ENCODE peak calls at places on chromosomes 3 and 15, in eight cellular contexts. H, G, O, S, T, K, X and J are unnamed samples. For H3K4me1, the result is how much of the 10 kb centered on the place peaks cover.

GRCh38 chr3:99108508-99108907 is 207.0 kb upstream of the DCBLD2 start:
- DNase-seq in H (no peak), G (no peak), O (no peak), S (peak), T (no peak), K (no peak), X (peak), J (no peak)

GRCh38 chr3:44284949-44285348 is 43.3 kb downstream of the TOPAZ1 start:
- DNase-seq in H (no peak), G (no peak), O (no peak), S (no peak), T (no peak), K (no peak), X (no peak), J (no peak)

GRCh38 chr15:58064119-58065010 is 1.1 kb downstream of the ALDH1A2 start:
- DNase-seq in H (no peak), G (no peak), O (no peak), S (no peak), T (no peak), K (no peak), X (no peak), J (no peak)

GRCh38 chr3:23701711-23702110 is 104.0 kb upstream of the UBE2E1 start:
- DNase-seq in H (no peak), G (no peak), O (no peak), S (no peak), T (no peak), K (no peak), X (no peak), J (no peak)

GRCh38 chr3:173825731-173826130 is 428.2 kb downstream of the NLGN1 start:
- DNase-seq in H (no peak), G (no peak), O (no peak), S (no peak), T (no peak), K (no peak), X (no peak), J (no peak)

GRCh38 chr15:99098426-99098825 is 6.5 kb upstream of the SYNM start:
- DNase-seq in H (peak), G (no peak), O (no peak), S (no peak), T (peak), K (no peak), X (no peak), J (no peak)

GRCh38 chr15:78880828-78881227 is 8.1 kb downstream of the MORF4L1 start:
- DNase-seq in H (no peak), G (no peak), O (no peak), S (peak), T (no peak), K (no peak), X (no peak), J (no peak)

GRCh38 chr15:56602253-56602652 is 131.1 kb downstream of the ZNF280D start:
- DNase-seq in H (no peak), G (no peak), O (no peak), S (no peak), T (no peak), K (no peak), X (no peak), J (no peak)

GRCh38 chr3:14598143-14598569 is 53.4 kb upstream of the CCDC174 start:
- DNase-seq in H (no peak), G (peak), O (peak), S (peak), T (no peak), K (no peak), X (peak), J (no peak)

GRCh38 chr3:114213262-114213668 is 24.1 kb downstream of the ZNF80 start:
- DNase-seq in H (no peak), G (no peak), O (no peak), S (peak), T (no peak), K (no peak), X (no peak), J (no peak)

GRCh38 chr3:161551697-161552096 is 55.1 kb downstream of the OTOL1 start:
- DNase-seq in H (no peak), G (no peak), O (no peak), S (no peak), T (no peak), K (no peak), X (no peak), J (no peak)

GRCh38 chr15:90716317-90716975 is 700 bp upstream of the BLM start:
- DNase-seq in H (no peak), G (no peak), O (no peak), S (peak), T (no peak), K (no peak), X (peak), J (no peak)

GRCh38 chr3:37967252-37967881 is 23.2 kb upstream of the VILL start:
- DNase-seq in H (peak), G (peak), O (peak), S (peak), T (peak), K (peak), X (peak), J (peak)

GRCh38 chr3:8629151-8630021 is 15.2 kb downstream of the SSUH2 start:
- DNase-seq in H (no peak), G (no peak), O (no peak), S (peak), T (no peak), K (peak), X (peak), J (peak)

GRCh38 chr15:66100761-66101160 is 152.8 kb downstream of the MEGF11 start:
- DNase-seq in H (no peak), G (no peak), O (no peak), S (no peak), T (no peak), K (no peak), X (no peak), J (no peak)

GRCh38 chr15:35671197-35671596 is 125.2 kb upstream of the DPH6 start:
- DNase-seq in H (no peak), G (no peak), O (no peak), S (no peak), T (no peak), K (no peak), X (no peak), J (no peak)

GRCh38 chr3:775178-775885 is 317.5 kb upstream of the CNTN6 start:
- DNase-seq in H (no peak), G (no peak), O (no peak), S (no peak), T (no peak), K (no peak), X (no peak), J (no peak)

GRCh38 chr3:171514466-171514865 is 54.3 kb upstream of the TNIK start:
- DNase-seq in H (no peak), G (no peak), O (no peak), S (no peak), T (no peak), K (no peak), X (no peak), J (no peak)

GRCh38 chr3:166527325-166527724 is 690.1 kb upstream of the BCHE start:
- DNase-seq in H (no peak), G (no peak), O (no peak), S (no peak), T (no peak), K (no peak), X (no peak), J (no peak)

GRCh38 chr3:19124752-19125151 is 23.6 kb upstream of the KCNH8 start:
- DNase-seq in H (no peak), G (no peak), O (no peak), S (no peak), T (no peak), K (no peak), X (no peak), J (no peak)

GRCh38 chr3:193354423-193354822 is 24.1 kb downstream of the ATP13A5 start:
- DNase-seq in H (no peak), G (no peak), O (no peak), S (no peak), T (no peak), K (no peak), X (no peak), J (no peak)

GRCh38 chr15:52261026-52261425 is 34.6 kb downstream of the MYO5C start:
- DNase-seq in H (no peak), G (no peak), O (no peak), S (no peak), T (no peak), K (no peak), X (no peak), J (no peak)

GRCh38 chr3:197372076-197372661 is 73.8 kb upstream of the DLG1 start:
- DNase-seq in H (peak), G (no peak), O (no peak), S (peak), T (no peak), K (no peak), X (peak), J (no peak)

GRCh38 chr3:38725726-38726410 is 76.4 kb upstream of the SCN5A start:
- DNase-seq in H (no peak), G (no peak), O (no peak), S (peak), T (no peak), K (no peak), X (no peak), J (no peak)

GRCh38 chr3:126910231-126910630 is 72.7 kb upstream of the PLXNA1 start:
- DNase-seq in H (no peak), G (no peak), O (no peak), S (no peak), T (no peak), K (no peak), X (no peak), J (no peak)
- H3K4me1 ChIP-seq in H (under half), G (under half), O (under half), S (under half), T (under half), K (under half), X (under half), J (under half)

GRCh38 chr15:85404156-85404921 is 23.9 kb downstream of the AKAP13 start:
- DNase-seq in H (no peak), G (no peak), O (no peak), S (no peak), T (no peak), K (no peak), X (no peak), J (no peak)

GRCh38 chr15:85403745-85404144 is 23.3 kb downstream of the AKAP13 start:
- DNase-seq in H (no peak), G (no peak), O (no peak), S (peak), T (no peak), K (no peak), X (no peak), J (no peak)

GRCh38 chr15:85406916-85407315 is 26.5 kb downstream of the AKAP13 start:
- DNase-seq in H (no peak), G (no peak), O (no peak), S (peak), T (no peak), K (no peak), X (no peak), J (no peak)

GRCh38 chr15:85404922-85405293 is 24.5 kb downstream of the AKAP13 start:
- DNase-seq in H (no peak), G (no peak), O (peak), S (no peak), T (no peak), K (no peak), X (no peak), J (no peak)

GRCh38 chr15:85405467-85405866 is 25.1 kb downstream of the AKAP13 start:
- DNase-seq in H (no peak), G (no peak), O (no peak), S (no peak), T (no peak), K (no peak), X (no peak), J (no peak)
- H3K4me1 ChIP-seq in H (under half), G (under half), O (under half), S (under half), T (under half), K (half or more), X (half or more), J (half or more)

GRCh38 chr3:134367412-134367811 is 6.8 kb downstream of the AMOTL2 start:
- DNase-seq in H (no peak), G (no peak), O (no peak), S (no peak), T (no peak), K (no peak), X (no peak), J (no peak)

GRCh38 chr3:134365766-134366065 is 8.5 kb downstream of the AMOTL2 start:
- DNase-seq in H (no peak), G (peak), O (no peak), S (no peak), T (no peak), K (no peak), X (no peak), J (no peak)

GRCh38 chr3:134364936-134365765 is 9.1 kb downstream of the AMOTL2 start:
- DNase-seq in H (no peak), G (no peak), O (no peak), S (peak), T (no peak), K (no peak), X (no peak), J (no peak)

GRCh38 chr3:134366928-134367352 is 7.3 kb downstream of the AMOTL2 start:
- DNase-seq in H (no peak), G (peak), O (no peak), S (no peak), T (no peak), K (peak), X (no peak), J (no peak)

DNA sequence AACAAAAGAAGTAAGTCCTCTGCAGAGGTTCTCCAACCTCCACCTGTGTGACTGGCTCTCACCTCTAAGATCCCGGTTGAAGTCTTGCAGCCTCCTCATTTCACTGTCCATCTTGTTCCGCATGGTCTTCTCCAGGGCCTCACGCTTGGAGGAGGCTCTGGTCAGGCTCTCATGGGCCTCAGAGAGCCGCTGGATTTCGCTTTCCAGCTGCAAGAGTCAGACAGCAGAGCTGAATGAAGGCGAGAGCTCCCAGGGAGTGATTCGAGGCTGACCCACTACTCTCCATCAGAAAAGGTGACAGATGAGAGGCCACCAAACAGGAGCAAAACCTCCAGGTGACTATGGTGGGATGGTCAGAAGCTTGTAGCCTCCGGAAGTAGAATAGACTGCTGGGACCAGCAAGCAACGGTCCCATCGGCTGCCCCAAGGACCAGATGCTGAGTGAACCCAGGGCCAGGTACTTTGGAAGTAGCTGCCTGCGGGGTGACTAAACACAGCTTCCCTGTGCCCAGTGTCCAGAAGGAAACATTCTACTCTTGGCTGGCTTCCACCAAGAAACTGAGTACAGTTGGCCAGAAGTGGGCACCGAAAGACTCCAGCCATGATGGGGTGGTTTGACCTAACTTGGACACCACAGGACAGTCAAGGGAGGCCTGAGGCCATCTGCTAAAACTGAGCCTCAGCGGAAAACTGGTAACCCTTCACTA is 7.9 kb downstream of the AMOTL2 start:
- DNase-seq in H (no peak), G (peak), O (no peak), S (no peak), T (no peak), K (no peak), X (no peak), J (no peak)
- H3K4me1 ChIP-seq in H (under half), G (under half), O (under half), S (under half), T (under half), K (half or more), X (half or more), J (half or more)

DNA sequence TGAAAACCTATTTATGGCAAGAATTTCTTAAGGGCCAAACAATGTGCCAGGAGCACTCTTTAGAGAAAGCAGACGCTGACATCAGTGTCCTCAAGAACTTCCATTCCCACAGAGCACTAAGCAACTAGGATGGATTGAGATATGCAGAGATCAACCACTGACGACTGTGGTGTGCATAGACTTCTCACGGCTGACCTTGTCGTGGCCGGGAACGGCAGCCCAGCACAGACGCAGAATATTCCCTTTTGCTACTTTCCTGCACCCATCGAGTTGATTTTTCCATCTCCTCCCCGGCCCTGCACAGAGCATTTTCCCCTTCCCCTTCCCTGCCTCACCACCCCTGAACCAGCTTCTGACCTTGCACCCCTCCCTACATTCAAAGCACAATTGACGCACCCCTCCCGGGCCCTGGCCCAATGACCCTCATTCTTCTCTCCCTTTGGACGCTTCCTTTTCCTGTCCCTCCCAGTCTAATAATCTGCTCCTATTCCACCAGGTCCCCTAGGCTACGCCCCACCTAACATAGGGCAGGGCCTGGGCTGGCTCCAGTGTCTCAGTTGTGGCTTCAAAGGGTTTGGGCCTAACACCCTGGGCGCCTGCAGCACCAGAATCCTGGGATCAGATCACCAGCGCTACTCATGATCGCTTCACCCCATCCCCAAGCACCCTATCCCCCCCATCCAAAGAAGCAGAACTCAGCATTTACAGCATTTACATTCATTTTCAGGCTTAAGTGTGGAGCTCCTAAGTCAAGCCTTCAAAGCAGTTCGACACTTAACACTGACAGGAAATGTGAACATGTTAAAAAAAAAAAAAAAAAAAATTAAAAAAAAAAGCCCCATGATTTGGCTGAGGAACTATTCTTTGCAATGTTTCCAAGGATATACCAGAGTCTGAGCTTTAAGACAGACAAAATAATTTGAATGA is 151.2 kb downstream of the FOXP1 start:
- DNase-seq in H (no peak), G (no peak), O (no peak), S (no peak), T (no peak), K (no peak), X (no peak), J (no peak)
- H3K4me1 ChIP-seq in H (under half), G (under half), O (under half), S (under half), T (under half), K (under half), X (under half), J (under half)

GRCh38 chr3:43024183-43024865 is 45.2 kb downstream of the GASK1A start:
- DNase-seq in H (no peak), G (no peak), O (no peak), S (no peak), T (no peak), K (no peak), X (no peak), J (no peak)

GRCh38 chr3:43023766-43024165 is 44.7 kb downstream of the GASK1A start:
- DNase-seq in H (no peak), G (no peak), O (no peak), S (no peak), T (no peak), K (no peak), X (no peak), J (no peak)

GRCh38 chr3:43022111-43022510 is 43.0 kb downstream of the GASK1A start:
- DNase-seq in H (no peak), G (no peak), O (no peak), S (no peak), T (no peak), K (no peak), X (no peak), J (no peak)

GRCh38 chr3:43023066-43023465 is 44.0 kb downstream of the GASK1A start:
- DNase-seq in H (no peak), G (no peak), O (no peak), S (no peak), T (no peak), K (no peak), X (no peak), J (no peak)

DNA sequence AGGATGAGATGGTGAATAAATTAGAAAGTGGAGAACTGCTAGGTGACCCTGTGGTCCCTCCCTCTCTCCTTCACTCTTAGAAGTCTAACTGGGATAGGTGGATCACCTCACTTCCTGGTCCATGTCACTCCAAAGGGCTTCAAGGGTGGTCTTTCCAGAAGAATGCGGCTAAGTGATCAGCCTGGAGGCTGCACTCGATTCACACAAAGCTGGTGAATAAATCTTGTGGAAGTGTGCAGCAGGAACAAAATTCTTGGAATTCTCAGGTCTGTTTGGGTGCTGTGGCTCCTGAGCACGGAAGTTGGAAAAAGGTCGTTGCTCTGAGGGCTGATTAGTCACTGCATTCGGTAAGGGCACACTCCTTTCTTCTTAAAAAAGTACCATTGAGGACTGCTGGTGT is 46.3 kb downstream of the GASK1A start:
- DNase-seq in H (no peak), G (no peak), O (peak), S (no peak), T (no peak), K (no peak), X (no peak), J (no peak)
- H3K4me1 ChIP-seq in H (under half), G (under half), O (under half), S (under half), T (under half), K (under half), X (under half), J (under half)

GRCh38 chr15:88623632-88624031 is 2.5 kb downstream of the AEN start:
- DNase-seq in H (no peak), G (no peak), O (no peak), S (no peak), T (no peak), K (no peak), X (no peak), J (no peak)
- H3K4me1 ChIP-seq in H (under half), G (under half), O (under half), S (under half), T (under half), K (under half), X (half or more), J (half or more)

GRCh38 chr3:46942481-46943236 is 33.9 kb downstream of the CCDC12 start:
- DNase-seq in H (no peak), G (no peak), O (no peak), S (no peak), T (no peak), K (no peak), X (no peak), J (peak)

GRCh38 chr3:46936733-46937250 is 39.8 kb downstream of the CCDC12 start:
- DNase-seq in H (no peak), G (no peak), O (no peak), S (no peak), T (no peak), K (no peak), X (no peak), J (peak)

GRCh38 chr3:46942079-46942478 is 34.5 kb downstream of the CCDC12 start:
- DNase-seq in H (no peak), G (no peak), O (no peak), S (no peak), T (no peak), K (no peak), X (no peak), J (peak)

GRCh38 chr3:46938118-46938517 is 38.4 kb downstream of the CCDC12 start:
- DNase-seq in H (no peak), G (no peak), O (no peak), S (no peak), T (no peak), K (no peak), X (no peak), J (no peak)

GRCh38 chr3:46939578-46940405 is 36.8 kb downstream of the CCDC12 start:
- DNase-seq in H (no peak), G (no peak), O (no peak), S (no peak), T (no peak), K (no peak), X (no peak), J (no peak)
- H3K4me1 ChIP-seq in H (under half), G (under half), O (under half), S (half or more), T (under half), K (half or more), X (half or more), J (half or more)